ENCODE peak calls at places on chromosomes 2 and 18, in six cellular contexts. F, O, H, E, N and D are unnamed samples.
A peak's percentile ranks its signal among the peaks of the same experiment; 100 is the strongest.

GRCh38 chr2:60361498-60361897 is 192.0 kb downstream of the BCL11A start:
- DNase-seq in F (no peak), H (no peak), E (no peak), O (no peak), N (no peak), D (no peak)

GRCh38 chr2:120826260-120826648 is 90.6 kb downstream of the GLI2 start:
- DNase-seq in H (no peak), O (no peak), N (no peak), F (no peak), E (no peak), D (no peak)

GRCh38 chr2:113219092-113219441 is 45.3 kb downstream of the PSD4 start:
- DNase-seq in E (no peak), N (no peak), F (no peak), H (no peak), O (no peak), D (no peak)

GRCh38 chr2:189149981-189150380 is 29.6 kb downstream of the COL5A2 start:
- DNase-seq in N (no peak), H (no peak), F (peak; percentile 60), O (peak; percentile 59), E (peak; percentile 14), D (no peak)

GRCh38 chr2:66573866-66574265 is 138.9 kb downstream of the MEIS1 start:
- DNase-seq in F (peak; percentile 29), N (no peak), O (no peak), H (no peak), E (no peak), D (no peak)

GRCh38 chr2:48249631-48250473 is 280.1 kb upstream of the STON1 start:
- DNase-seq in O (peak; percentile 45), H (no peak), F (peak; percentile 20), N (no peak), E (no peak), D (peak; percentile 30)

GRCh38 chr2:239544141-239544800 is 143.5 kb upstream of the HDAC4 start:
- DNase-seq in F (peak; percentile 7), E (no peak), N (peak; percentile 11), O (peak; percentile 66), H (no peak), D (no peak)

GRCh38 chr2:236614566-236614965 is 44.9 kb downstream of the ACKR3 start:
- DNase-seq in E (no peak), O (no peak), H (no peak), N (no peak), F (no peak), D (peak; percentile 57)

GRCh38 chr2:128311216-128311754 is 7.4 kb downstream of the HS6ST1 start:
- DNase-seq in F (no peak), H (no peak), E (no peak), N (no peak), O (no peak), D (no peak)

GRCh38 chr18:10304853-10305252 is 149.6 kb upstream of the APCDD1 start:
- DNase-seq in H (peak; percentile 48), F (peak; percentile 30), N (no peak), E (no peak), O (peak; percentile 82), D (no peak)